ENCODE peak calls at places on chromosomes 11 and 22, in nine cellular contexts. One of them, this sample, is unnamed.

GRCh38 chr11:12087075-12087775 is 23.2 kb upstream of the MICAL2 start:
- DNase-seq in activated naive CD8-positive, alpha-beta T cell treated with anti-CD3 and anti-CD28 coated beads, Interleukin-2, amount 50 U/mL, for 24 hours: peak
- DNase-seq in Caco-2: peak
- DNase-seq in NCI-H1694: no peak
- DNase-seq in Kasumi-1: peak
- DNase-seq in lower lobe of right lung: peak
- DNase-seq in RWPE1: peak
- DNase-seq in heart right ventricle: no peak
- DNase-seq in A172: peak
- DNase-seq in this sample: peak

GRCh38 chr22:45915841-45916240 is 61.1 kb downstream of the WNT7B start:
- DNase-seq in activated naive CD8-positive, alpha-beta T cell treated with anti-CD3 and anti-CD28 coated beads, Interleukin-2, amount 50 U/mL, for 24 hours: no peak
- DNase-seq in Caco-2: no peak
- DNase-seq in NCI-H1694: no peak
- DNase-seq in Kasumi-1: no peak
- DNase-seq in lower lobe of right lung: no peak
- DNase-seq in RWPE1: no peak
- DNase-seq in heart right ventricle: no peak
- DNase-seq in A172: no peak
- DNase-seq in this sample: no peak

GRCh38 chr22:48440673-48441552 is 1386.8 kb downstream of the BRD1 start:
- DNase-seq in activated naive CD8-positive, alpha-beta T cell treated with anti-CD3 and anti-CD28 coated beads, Interleukin-2, amount 50 U/mL, for 24 hours: no peak
- DNase-seq in Caco-2: no peak
- DNase-seq in NCI-H1694: no peak
- DNase-seq in Kasumi-1: no peak
- DNase-seq in lower lobe of right lung: peak
- DNase-seq in RWPE1: no peak
- DNase-seq in heart right ventricle: no peak
- DNase-seq in A172: no peak
- DNase-seq in this sample: no peak

GRCh38 chr22:25694167-25694907 is 47.7 kb upstream of the MYO18B start:
- DNase-seq in activated naive CD8-positive, alpha-beta T cell treated with anti-CD3 and anti-CD28 coated beads, Interleukin-2, amount 50 U/mL, for 24 hours: no peak
- DNase-seq in Caco-2: no peak
- DNase-seq in NCI-H1694: no peak
- DNase-seq in Kasumi-1: no peak
- DNase-seq in lower lobe of right lung: no peak
- DNase-seq in RWPE1: no peak
- DNase-seq in heart right ventricle: no peak
- DNase-seq in A172: no peak
- DNase-seq in this sample: peak

GRCh38 chr11:22193348-22194051 is 615 bp downstream of the ANO5 start:
- DNase-seq in activated naive CD8-positive, alpha-beta T cell treated with anti-CD3 and anti-CD28 coated beads, Interleukin-2, amount 50 U/mL, for 24 hours: peak
- DNase-seq in Caco-2: no peak
- DNase-seq in NCI-H1694: no peak
- DNase-seq in Kasumi-1: no peak
- DNase-seq in lower lobe of right lung: peak
- DNase-seq in RWPE1: no peak
- DNase-seq in heart right ventricle: peak
- DNase-seq in A172: no peak
- DNase-seq in this sample: no peak

GRCh38 chr11:68146010-68146540 is 24.9 kb upstream of the CHKA start:
- DNase-seq in activated naive CD8-positive, alpha-beta T cell treated with anti-CD3 and anti-CD28 coated beads, Interleukin-2, amount 50 U/mL, for 24 hours: no peak
- DNase-seq in Caco-2: no peak
- DNase-seq in NCI-H1694: no peak
- DNase-seq in Kasumi-1: no peak
- DNase-seq in lower lobe of right lung: peak
- DNase-seq in RWPE1: no peak
- DNase-seq in heart right ventricle: peak
- DNase-seq in A172: peak
- DNase-seq in this sample: peak

GRCh38 chr22:47612136-47612910 is 849.9 kb downstream of the TBC1D22A start:
- DNase-seq in activated naive CD8-positive, alpha-beta T cell treated with anti-CD3 and anti-CD28 coated beads, Interleukin-2, amount 50 U/mL, for 24 hours: no peak
- DNase-seq in Caco-2: no peak
- DNase-seq in NCI-H1694: no peak
- DNase-seq in Kasumi-1: no peak
- DNase-seq in lower lobe of right lung: peak
- DNase-seq in RWPE1: no peak
- DNase-seq in heart right ventricle: no peak
- DNase-seq in A172: no peak
- DNase-seq in this sample: no peak

GRCh38 chr11:129375731-129376657 is at the start of gene BARX2:
- DNase-seq in activated naive CD8-positive, alpha-beta T cell treated with anti-CD3 and anti-CD28 coated beads, Interleukin-2, amount 50 U/mL, for 24 hours: peak
- DNase-seq in Caco-2: peak
- DNase-seq in NCI-H1694: no peak
- DNase-seq in Kasumi-1: peak
- DNase-seq in lower lobe of right lung: peak
- DNase-seq in RWPE1: peak
- DNase-seq in heart right ventricle: no peak
- DNase-seq in A172: no peak
- DNase-seq in this sample: no peak

GRCh38 chr22:18095101-18095805 is 15.4 kb upstream of the TUBA8 start:
- DNase-seq in activated naive CD8-positive, alpha-beta T cell treated with anti-CD3 and anti-CD28 coated beads, Interleukin-2, amount 50 U/mL, for 24 hours: no peak
- DNase-seq in Caco-2: no peak
- DNase-seq in NCI-H1694: no peak
- DNase-seq in Kasumi-1: no peak
- DNase-seq in lower lobe of right lung: no peak
- DNase-seq in RWPE1: no peak
- DNase-seq in heart right ventricle: no peak
- DNase-seq in A172: peak
- DNase-seq in this sample: peak

GRCh38 chr22:27662359-27663030 is 139.1 kb downstream of the MN1 start:
- DNase-seq in activated naive CD8-positive, alpha-beta T cell treated with anti-CD3 and anti-CD28 coated beads, Interleukin-2, amount 50 U/mL, for 24 hours: no peak
- DNase-seq in Caco-2: no peak
- DNase-seq in NCI-H1694: no peak
- DNase-seq in Kasumi-1: no peak
- DNase-seq in lower lobe of right lung: no peak
- DNase-seq in RWPE1: no peak
- DNase-seq in heart right ventricle: peak
- DNase-seq in A172: peak
- DNase-seq in this sample: no peak

GRCh38 chr11:61598886-61599868 is 18.3 kb upstream of the SYT7 start:
- DNase-seq in activated naive CD8-positive, alpha-beta T cell treated with anti-CD3 and anti-CD28 coated beads, Interleukin-2, amount 50 U/mL, for 24 hours: no peak
- DNase-seq in Caco-2: no peak
- DNase-seq in NCI-H1694: no peak
- DNase-seq in Kasumi-1: no peak
- DNase-seq in lower lobe of right lung: no peak
- DNase-seq in RWPE1: no peak
- DNase-seq in heart right ventricle: peak
- DNase-seq in A172: peak
- DNase-seq in this sample: no peak

GRCh38 chr22:46525681-46526483 is 11.5 kb downstream of the CELSR1 start:
- DNase-seq in activated naive CD8-positive, alpha-beta T cell treated with anti-CD3 and anti-CD28 coated beads, Interleukin-2, amount 50 U/mL, for 24 hours: no peak
- DNase-seq in Caco-2: no peak
- DNase-seq in NCI-H1694: no peak
- DNase-seq in Kasumi-1: no peak
- DNase-seq in lower lobe of right lung: peak
- DNase-seq in RWPE1: peak
- DNase-seq in heart right ventricle: no peak
- DNase-seq in A172: no peak
- DNase-seq in this sample: no peak

GRCh38 chr22:43944670-43945430 is 10.4 kb upstream of the SAMM50 start:
- DNase-seq in activated naive CD8-positive, alpha-beta T cell treated with anti-CD3 and anti-CD28 coated beads, Interleukin-2, amount 50 U/mL, for 24 hours: no peak
- DNase-seq in Caco-2: no peak
- DNase-seq in NCI-H1694: no peak
- DNase-seq in Kasumi-1: no peak
- DNase-seq in lower lobe of right lung: no peak
- DNase-seq in RWPE1: no peak
- DNase-seq in heart right ventricle: no peak
- DNase-seq in A172: no peak
- DNase-seq in this sample: no peak

GRCh38 chr11:911031-911889 is 650 bp upstream of the CHID1 start:
- DNase-seq in activated naive CD8-positive, alpha-beta T cell treated with anti-CD3 and anti-CD28 coated beads, Interleukin-2, amount 50 U/mL, for 24 hours: peak
- DNase-seq in Caco-2: no peak
- DNase-seq in NCI-H1694: no peak
- DNase-seq in Kasumi-1: peak
- DNase-seq in lower lobe of right lung: peak
- DNase-seq in RWPE1: peak
- DNase-seq in heart right ventricle: peak
- DNase-seq in A172: peak
- DNase-seq in this sample: peak

GRCh38 chr11:95799531-95799930 is 9.2 kb downstream of the CEP57 start:
- DNase-seq in activated naive CD8-positive, alpha-beta T cell treated with anti-CD3 and anti-CD28 coated beads, Interleukin-2, amount 50 U/mL, for 24 hours: no peak
- DNase-seq in Caco-2: no peak
- DNase-seq in NCI-H1694: no peak
- DNase-seq in Kasumi-1: no peak
- DNase-seq in lower lobe of right lung: no peak
- DNase-seq in RWPE1: no peak
- DNase-seq in heart right ventricle: no peak
- DNase-seq in A172: no peak
- DNase-seq in this sample: no peak

GRCh38 chr22:43377486-43377995 is 34.3 kb upstream of the MPPED1 start:
- DNase-seq in activated naive CD8-positive, alpha-beta T cell treated with anti-CD3 and anti-CD28 coated beads, Interleukin-2, amount 50 U/mL, for 24 hours: no peak
- DNase-seq in Caco-2: no peak
- DNase-seq in NCI-H1694: no peak
- DNase-seq in Kasumi-1: no peak
- DNase-seq in lower lobe of right lung: peak
- DNase-seq in RWPE1: no peak
- DNase-seq in heart right ventricle: no peak
- DNase-seq in A172: no peak
- DNase-seq in this sample: no peak

GRCh38 chr11:30585067-30585891 is 874 bp downstream of the MPPED2 start:
- DNase-seq in activated naive CD8-positive, alpha-beta T cell treated with anti-CD3 and anti-CD28 coated beads, Interleukin-2, amount 50 U/mL, for 24 hours: peak
- DNase-seq in Caco-2: no peak
- DNase-seq in NCI-H1694: no peak
- DNase-seq in Kasumi-1: no peak
- DNase-seq in lower lobe of right lung: peak
- DNase-seq in RWPE1: no peak
- DNase-seq in heart right ventricle: peak
- DNase-seq in A172: no peak
- DNase-seq in this sample: no peak

GRCh38 chr11:72233773-72234513 is 9.4 kb downstream of the INPPL1 start:
- DNase-seq in activated naive CD8-positive, alpha-beta T cell treated with anti-CD3 and anti-CD28 coated beads, Interleukin-2, amount 50 U/mL, for 24 hours: no peak
- DNase-seq in Caco-2: no peak
- DNase-seq in NCI-H1694: no peak
- DNase-seq in Kasumi-1: no peak
- DNase-seq in lower lobe of right lung: no peak
- DNase-seq in RWPE1: no peak
- DNase-seq in heart right ventricle: no peak
- DNase-seq in A172: no peak
- DNase-seq in this sample: no peak

GRCh38 chr11:33709471-33709870 is 8.8 kb upstream of the C11orf91 start:
- DNase-seq in activated naive CD8-positive, alpha-beta T cell treated with anti-CD3 and anti-CD28 coated beads, Interleukin-2, amount 50 U/mL, for 24 hours: no peak
- DNase-seq in Caco-2: no peak
- DNase-seq in NCI-H1694: no peak
- DNase-seq in Kasumi-1: no peak
- DNase-seq in lower lobe of right lung: no peak
- DNase-seq in RWPE1: no peak
- DNase-seq in heart right ventricle: no peak
- DNase-seq in A172: no peak
- DNase-seq in this sample: no peak

This sample was measured in MV-4-11.